ENCODE peak calls at places on chromosomes 7 and 10, in seven cellular contexts. K is mesendoderm, Z is IMR-90, E is H1, Y is H9, N is neuronal stem cell, Q is trophoblast cell. P is an unnamed sample.

GRCh38 chr7:11830004-11830403 is 2.0 kb downstream of the THSD7A start:
- DNase-seq in Q (no peak), Z (no peak), N (no peak), Y (no peak), E (no peak), K (peak; percentile 8), P (no peak)

GRCh38 chr7:39720586-39720985 is 97.2 kb downstream of the RALA start:
- DNase-seq in Q (peak; percentile 72), Z (no peak), N (no peak), K (peak; percentile 88), Y (no peak), E (no peak), P (no peak)

GRCh38 chr7:71633571-71634008 is 501.6 kb downstream of the GALNT17 start:
- DNase-seq in E (no peak), Q (peak; percentile 12), N (no peak), Z (peak; percentile 3), K (peak; percentile 98), Y (peak; percentile 75), P (peak; percentile 88)

GRCh38 chr7:12951397-12951801 is 264.0 kb downstream of the ARL4A start:
- DNase-seq in Z (peak; percentile 89), Y (no peak), K (peak; percentile 41), Q (peak; percentile 32), E (no peak), N (no peak), P (peak; percentile 78)

GRCh38 chr7:24840543-24840942 is 83.3 kb upstream of the GSDME start:
- DNase-seq in E (no peak), N (no peak), Q (no peak), Y (no peak), Z (peak; percentile 46), K (no peak), P (no peak)

GRCh38 chr10:78614267-78614666 is 454.5 kb upstream of the ZMIZ1 start:
- DNase-seq in Q (no peak), N (no peak), Y (no peak), K (peak; percentile 15), E (no peak), Z (no peak), P (no peak)

GRCh38 chr10:12701696-12702095 is 299.8 kb downstream of the CCDC3 start:
- DNase-seq in K (no peak), N (no peak), Q (no peak), Y (no peak), Z (peak; percentile 57), E (no peak), P (peak; percentile 59)

GRCh38 chr7:131826960-131827359 is 270.5 kb upstream of the PODXL start:
- DNase-seq in Y (peak; percentile 48), K (peak; percentile 97), Z (no peak), N (no peak), Q (peak; percentile 43), E (no peak), P (no peak)

GRCh38 chr10:77156406-77156879 is 481.2 kb downstream of the KCNMA1 start:
- DNase-seq in Z (peak; percentile 75), E (no peak), K (no peak), Y (no peak), N (no peak), Q (no peak), P (peak; percentile 50)

DNA sequence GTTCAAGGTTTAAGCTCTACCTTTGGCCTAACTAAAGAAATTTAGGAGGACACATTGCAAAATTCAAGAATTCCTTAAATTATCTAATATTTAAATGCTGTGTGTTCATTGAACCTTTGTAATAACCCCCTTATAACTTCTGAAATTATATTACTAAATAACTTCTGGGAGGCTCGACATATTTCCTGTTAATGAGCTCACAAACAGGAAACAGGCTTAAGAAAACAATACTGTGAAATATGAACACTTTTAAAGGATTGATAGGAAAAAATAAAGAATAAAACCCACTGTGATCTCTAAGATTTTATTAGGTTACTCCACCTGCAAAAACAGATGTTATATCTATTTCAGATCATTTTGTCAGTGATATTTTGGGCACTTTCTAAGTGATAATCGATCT is 74.1 kb downstream of the FOXP2 start:
- DNase-seq in Q (no peak), E (no peak), K (no peak), Y (no peak), Z (no peak), N (no peak), P (no peak)
- H4K8ac ChIP-seq in Q (no peak overlapping the region), E (no peak overlapping the region), K (no peak overlapping the region), Y (no peak overlapping the region), Z (no peak overlapping the region), N (no peak overlapping the region), P (no peak overlapping the region)

GRCh38 chr10:46326971-46327370 is 40.2 kb downstream of the ANTXRL start:
- DNase-seq in N (no peak), Q (no peak), K (no peak), Z (no peak), Y (peak; percentile 15), E (no peak), P (no peak)

GRCh38 chr10:46328853-46329689 is 42.3 kb downstream of the ANTXRL start:
- DNase-seq in Q (no peak), N (no peak), K (no peak), E (no peak), Z (no peak), Y (peak; percentile 14), P (no peak)

GRCh38 chr10:46330881-46331280 is 44.1 kb downstream of the ANTXRL start:
- DNase-seq in K (no peak), Y (no peak), Q (no peak), N (no peak), E (no peak), Z (no peak), P (no peak)

GRCh38 chr10:46327685-46328084 is 40.9 kb downstream of the ANTXRL start:
- DNase-seq in Q (no peak), K (no peak), Y (no peak), N (no peak), E (no peak), Z (no peak), P (no peak)

DNA sequence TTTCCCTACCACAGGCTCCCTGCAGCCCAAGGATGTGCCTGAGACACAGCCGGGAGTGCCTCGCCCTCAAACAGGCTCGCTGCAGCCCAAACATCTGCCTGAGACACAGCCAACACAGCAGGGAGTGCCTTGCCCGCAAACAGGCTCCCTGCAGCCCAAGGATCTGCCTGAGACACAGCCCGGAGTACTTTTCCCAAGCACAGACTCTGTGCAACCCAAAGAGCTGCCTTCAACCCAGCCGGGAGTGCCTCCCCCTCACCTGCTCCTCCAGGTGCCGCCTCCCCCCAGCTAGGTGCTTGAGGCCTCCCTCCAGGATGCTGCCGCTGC is 42.9 kb downstream of the ANTXRL start:
- DNase-seq in N (no peak), Z (no peak), K (no peak), Q (no peak), E (no peak), Y (peak; percentile 43), P (no peak)
- H3K4me1 ChIP-seq in N (no peaks in the 10 kb centered on the region), Z (peaks cover 5% of the 10 kb centered on the region), K (no peaks in the 10 kb centered on the region), Q (peaks cover 4% of the 10 kb centered on the region), E (no peaks in the 10 kb centered on the region), Y (no peaks in the 10 kb centered on the region), P (peaks cover 4% of the 10 kb centered on the region)

DNA sequence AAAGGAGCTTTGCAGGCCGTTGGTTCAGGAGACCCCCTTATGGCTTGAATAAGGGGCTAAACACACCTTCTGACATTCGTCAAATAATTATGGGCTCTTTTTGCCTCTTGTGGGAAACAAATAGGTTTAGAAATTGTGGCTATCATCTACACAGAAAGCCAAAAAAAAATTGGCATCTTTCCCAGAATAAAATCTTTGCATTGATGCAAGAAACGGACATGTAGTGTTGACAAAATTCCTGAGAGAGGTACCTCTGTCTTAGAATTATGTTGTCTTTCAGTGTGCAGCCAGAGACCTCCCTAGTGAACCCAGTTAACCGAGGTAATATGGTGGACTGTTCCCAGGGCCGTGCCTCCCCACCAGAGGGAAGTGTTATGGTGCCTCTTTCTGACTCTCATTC is 283.9 kb downstream of the SDHAF3 start:
- DNase-seq in K (no peak), Y (no peak), Z (no peak), E (no peak), Q (no peak), N (no peak), P (no peak)
- H2BK120ac ChIP-seq in K (no peak overlapping the region), Y (no peak overlapping the region), Z (no peak overlapping the region), E (no peak overlapping the region), Q (no peak overlapping the region), N (no peak overlapping the region), P (no peak overlapping the region)

DNA sequence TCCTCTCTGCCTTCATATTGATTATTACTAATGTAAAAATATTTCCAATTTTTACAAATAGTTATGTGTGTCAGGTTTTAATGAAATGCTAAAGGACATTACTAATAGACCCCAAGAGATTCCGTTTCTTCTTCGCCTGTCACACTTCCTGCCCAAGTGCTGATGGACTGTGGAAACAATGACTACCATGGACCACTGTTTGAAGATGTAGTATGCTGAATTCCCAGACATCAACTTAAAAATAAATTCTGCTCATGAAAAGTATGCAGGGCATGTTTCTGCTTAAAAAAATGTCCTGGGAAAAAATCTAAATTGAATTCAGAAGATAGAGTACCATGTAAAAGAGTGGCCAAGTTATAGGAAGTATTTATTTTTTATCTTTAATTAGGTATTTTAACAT is 52.1 kb downstream of the ST7 start:
- DNase-seq in K (no peak), N (no peak), Z (no peak), Q (no peak), E (no peak), Y (no peak), P (peak; percentile 55)
- H4K8ac ChIP-seq in K (no peak overlapping the region), N (no peak overlapping the region), Z (peak overlapping the region; percentile 46), Q (no peak overlapping the region), E (no peak overlapping the region), Y (no peak overlapping the region), P (no peak overlapping the region)

GRCh38 chr10:60384006-60384405 is 5.7 kb downstream of the ANK3 start:
- DNase-seq in K (no peak), Y (no peak), E (no peak), N (no peak), Q (no peak), Z (peak; percentile 35), P (no peak)
- H3K4me1 ChIP-seq in K (peaks cover 2% of the 10 kb centered on the region), Y (no peaks in the 10 kb centered on the region), E (peaks cover 3% of the 10 kb centered on the region), N (peaks cover 17% of the 10 kb centered on the region), Q (peaks cover 6% of the 10 kb centered on the region), Z (peaks cover 11% of the 10 kb centered on the region), P (peaks cover 4% of the 10 kb centered on the region)

DNA sequence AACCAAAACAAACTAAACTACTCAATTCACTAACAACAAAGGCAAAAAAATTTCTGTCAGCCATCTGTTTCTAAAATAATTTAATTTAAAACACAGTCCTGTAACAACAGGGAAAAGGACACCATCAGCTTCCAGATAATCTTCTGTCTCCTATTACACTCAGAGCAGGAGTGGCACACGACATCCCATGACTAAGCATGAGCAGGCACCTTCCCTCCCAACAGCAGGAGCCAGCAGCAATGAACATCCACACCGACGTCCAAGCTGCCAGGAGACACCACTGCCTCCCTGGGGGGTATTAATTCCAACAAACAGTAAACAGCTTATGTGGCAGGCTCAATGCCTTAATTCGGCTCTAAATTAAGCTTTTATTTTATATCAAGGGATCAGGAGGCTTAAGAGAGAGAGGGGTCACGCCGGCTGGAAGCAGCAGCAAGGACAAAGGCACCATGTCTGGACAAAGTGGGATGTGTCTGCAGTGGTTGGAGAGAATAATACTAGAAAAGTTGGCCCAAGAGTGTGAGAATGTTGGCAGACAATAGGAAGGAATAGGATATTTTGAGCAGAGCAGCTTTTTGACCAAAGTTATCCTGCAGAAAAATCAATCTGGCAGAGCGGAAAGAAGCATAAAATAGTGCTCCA is 45.6 kb downstream of the KIAA1549 start:
- DNase-seq in N (no peak), K (peak; percentile 74), Z (peak; percentile 92), Q (peak; percentile 45), E (peak; percentile 33), Y (no peak), P (peak; percentile 84)
- H2BK120ac ChIP-seq in N (no peak overlapping the region), K (no peak overlapping the region), Z (peak overlapping the region; percentile 7), Q (no peak overlapping the region), E (no peak overlapping the region), Y (no peak overlapping the region), P (no peak overlapping the region)

DNA sequence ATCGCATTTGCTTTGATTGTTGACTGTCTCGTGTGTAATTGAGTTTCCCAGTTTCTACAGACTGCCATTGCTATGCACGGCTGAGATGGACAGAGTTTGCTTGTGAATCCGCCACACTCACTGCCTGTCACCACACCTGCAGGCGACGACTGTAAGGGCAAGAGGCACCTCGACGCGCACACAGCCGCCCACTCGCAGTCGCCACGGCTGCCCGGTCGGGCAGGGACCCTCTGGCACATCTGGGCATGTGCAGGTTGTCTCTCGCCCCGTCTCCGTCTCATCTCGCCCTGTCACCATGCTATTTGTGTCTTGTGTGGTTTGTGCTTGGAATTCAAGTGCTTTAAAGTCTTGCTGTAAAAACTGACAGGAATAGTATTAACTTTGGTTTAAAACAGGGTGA is 17.5 kb downstream of the SUN1 start:
- DNase-seq in Q (no peak), Z (no peak), E (no peak), N (no peak), Y (no peak), K (no peak), P (no peak)
- H4K8ac ChIP-seq in Q (no peak overlapping the region), Z (no peak overlapping the region), E (no peak overlapping the region), N (no peak overlapping the region), Y (no peak overlapping the region), K (no peak overlapping the region), P (no peak overlapping the region)

P was measured in mesenchymal stem cell.